ENCODE peak calls at places on chromosomes 13 and 19, in nine cellular contexts. Y, H, Z, A, O, X, L, R and B are unnamed samples.

GRCh38 chr19:51338563-51339312 is 3.2 kb downstream of the VSIG10L start:
- DNase-seq in A (peak; percentile 82), H (peak; percentile 87), O (peak; percentile 91), R (peak; percentile 92), Z (peak; percentile 49), Y (peak; percentile 66), X (peak; percentile 88), L (peak; percentile 86), B (no peak)

GRCh38 chr19:58182577-58182988 is 278 bp upstream of the ZNF274 start:
- DNase-seq in L (no peak), O (peak; percentile 93), R (no peak), Z (peak; percentile 74), A (no peak), H (no peak), Y (no peak), X (no peak), B (no peak)

GRCh38 chr13:94196426-94196825 is 283.1 kb downstream of the DCT start:
- DNase-seq in A (no peak), R (no peak), Z (no peak), Y (no peak), X (no peak), L (no peak), O (no peak), H (no peak), B (no peak)

GRCh38 chr13:46577656-46578589 is 25.0 kb downstream of the LRCH1 start:
- DNase-seq in Y (no peak), X (no peak), R (no peak), A (no peak), L (no peak), H (no peak), Z (no peak), O (no peak), B (no peak)

GRCh38 chr19:31517466-31518180 is 168.4 kb upstream of the TSHZ3 start:
- DNase-seq in H (no peak), L (no peak), R (no peak), Y (no peak), Z (no peak), X (no peak), O (no peak), A (no peak), B (no peak)

GRCh38 chr13:60509601-60510386 is 112.8 kb downstream of the TDRD3 start:
- DNase-seq in Z (no peak), R (no peak), X (peak; percentile 5), H (no peak), Y (no peak), O (no peak), A (no peak), L (no peak), B (no peak)

GRCh38 chr13:19984430-19985218 is 26.1 kb downstream of the ZMYM2 start:
- DNase-seq in X (peak; percentile 55), O (no peak), R (no peak), L (no peak), A (no peak), H (no peak), Y (no peak), Z (no peak), B (no peak)

GRCh38 chr19:3335431-3336350 is 30.7 kb upstream of the NFIC start:
- DNase-seq in L (peak; percentile 35), Z (no peak), A (no peak), Y (peak; percentile 31), H (peak; percentile 77), O (peak; percentile 63), R (peak; percentile 55), X (peak; percentile 20), B (no peak)

GRCh38 chr19:46909356-46909755 is 48.6 kb downstream of the ARHGAP35 start:
- DNase-seq in Y (no peak), A (no peak), X (no peak), R (no peak), O (no peak), L (no peak), Z (no peak), H (no peak), B (no peak)

GRCh38 chr13:74026753-74027152 is 107.5 kb downstream of the KLF12 start:
- DNase-seq in H (peak; percentile 29), Y (no peak), L (no peak), R (no peak), A (no peak), Z (no peak), X (peak; percentile 23), O (peak; percentile 31), B (peak; percentile 45)

GRCh38 chr13:113029487-113030258 is 60.7 kb downstream of the MCF2L start:
- DNase-seq in Z (no peak), L (no peak), Y (no peak), R (peak; percentile 75), H (peak; percentile 53), A (no peak), X (peak; percentile 46), O (peak; percentile 56), B (no peak)

GRCh38 chr13:49086711-49087110 is 111.0 kb downstream of the FNDC3A start:
- DNase-seq in X (peak; percentile 78), Z (no peak), A (no peak), O (no peak), R (no peak), L (no peak), H (no peak), Y (no peak), B (no peak)

GRCh38 chr19:9958451-9958850 is 22.1 kb upstream of the OLFM2 start:
- DNase-seq in L (peak; percentile 24), H (no peak), Y (no peak), Z (no peak), A (no peak), R (no peak), X (no peak), O (no peak), B (no peak)

GRCh38 chr19:55253842-55254624 is 4.8 kb downstream of the PPP6R1 start:
- DNase-seq in X (no peak), Y (no peak), R (no peak), Z (no peak), A (no peak), H (peak; percentile 45), L (no peak), O (no peak), B (no peak)

DNA sequence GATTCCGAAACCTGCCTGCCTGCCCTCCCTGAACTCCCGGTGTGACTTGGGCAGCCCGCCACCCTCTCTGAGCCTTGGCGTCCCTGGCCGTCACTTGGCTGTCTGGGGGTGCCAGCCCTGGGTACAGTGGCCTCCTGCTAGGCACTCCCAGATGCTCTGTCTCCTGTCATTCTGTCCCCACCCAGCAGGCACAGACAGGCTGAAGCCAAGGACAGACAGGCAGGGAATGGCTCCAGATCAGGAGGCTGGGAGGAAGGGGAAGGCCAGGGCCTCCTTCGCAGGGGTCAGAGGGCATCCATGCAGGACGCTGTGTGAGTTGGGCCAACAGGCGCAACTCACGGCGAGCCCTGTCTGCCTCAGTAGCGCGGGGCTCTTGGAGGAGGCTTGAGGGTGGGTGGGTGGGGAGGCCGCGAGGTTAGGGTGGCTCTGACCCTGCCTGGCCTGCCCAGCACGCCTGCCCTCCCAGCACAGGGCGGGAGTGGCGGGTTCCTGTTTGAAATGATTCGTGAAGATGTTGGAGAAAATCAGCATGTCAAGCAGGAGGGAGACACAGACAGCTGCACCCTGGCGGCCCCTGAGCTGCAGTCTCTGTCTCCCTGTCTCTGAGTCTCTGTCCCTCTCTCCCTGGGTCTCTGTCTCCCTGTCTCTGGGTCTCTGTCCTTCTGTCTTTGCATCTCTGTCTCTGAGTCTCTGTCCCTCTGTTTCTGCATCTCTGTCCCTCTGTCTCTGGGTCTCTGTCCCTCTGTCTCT is 19.7 kb downstream of the KLHL26 start:
- DNase-seq in O (no peak), R (no peak), A (no peak), L (no peak), H (no peak), X (no peak), Z (no peak), Y (no peak), B (no peak)
- H3K4me3 ChIP-seq in O (no peak overlapping the region), R (no peak overlapping the region), A (no peak overlapping the region), L (no peak overlapping the region), H (no peak overlapping the region), X (no peak overlapping the region), Z (no peak overlapping the region), Y (no peak overlapping the region), B (no peak overlapping the region)

GRCh38 chr13:30608364-30608763 is 9.4 kb upstream of the USPL1 start:
- DNase-seq in X (no peak), R (no peak), H (no peak), O (no peak), Y (no peak), Z (no peak), A (no peak), L (no peak), B (no peak)
- H3K27me3 ChIP-seq in X (no peaks in the 10 kb centered on the region), R (no peaks in the 10 kb centered on the region), H (no peaks in the 10 kb centered on the region), O (no peaks in the 10 kb centered on the region), Y (no peaks in the 10 kb centered on the region), Z (no peaks in the 10 kb centered on the region), A (no peaks in the 10 kb centered on the region), L (no peaks in the 10 kb centered on the region), B (no peaks in the 10 kb centered on the region)

DNA sequence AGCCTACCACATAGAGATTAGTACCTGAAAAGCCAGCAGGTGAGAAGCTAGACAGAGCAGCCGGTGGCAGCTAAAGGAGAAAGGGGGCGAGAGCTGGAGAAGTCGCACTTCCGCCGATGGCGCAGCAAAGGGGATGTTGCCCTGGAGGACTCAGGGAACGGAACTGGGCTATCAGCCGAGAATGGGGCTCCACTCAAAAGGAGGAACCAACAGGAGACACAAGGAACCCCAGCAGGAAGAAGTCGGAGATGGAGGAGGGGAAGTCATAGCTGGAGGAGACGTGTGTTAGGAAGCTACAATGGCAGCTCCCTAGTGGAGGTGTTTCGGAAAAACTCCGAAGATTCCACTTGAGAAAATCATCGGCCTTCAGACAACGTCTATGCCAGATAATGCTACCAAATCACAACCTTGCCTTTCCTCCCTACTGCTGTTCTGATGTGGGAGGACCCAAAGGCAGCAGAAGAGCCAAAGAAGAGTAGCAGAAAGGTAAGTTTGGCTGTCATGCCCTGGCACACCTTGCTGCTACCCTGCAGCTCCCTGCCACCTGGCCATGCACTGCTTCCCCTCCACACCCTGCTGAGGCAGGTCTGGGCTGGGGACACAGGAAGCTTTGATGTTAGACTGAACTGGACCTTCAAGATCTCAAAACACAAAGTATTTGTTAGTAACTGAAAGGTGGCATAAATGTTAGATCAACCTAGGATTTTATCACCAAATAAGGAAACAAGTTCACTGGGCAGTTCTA is 127.9 kb downstream of the DLEU7 start:
- DNase-seq in Y (no peak), A (peak; percentile 45), X (no peak), Z (no peak), R (peak; percentile 44), O (peak; percentile 23), L (peak; percentile 41), H (no peak), B (no peak)
- H3K27ac ChIP-seq in Y (no peak overlapping the region), A (no peak overlapping the region), X (no peak overlapping the region), Z (peak overlapping the region; percentile 59), R (no peak overlapping the region), O (no peak overlapping the region), L (peak overlapping the region; percentile 14), H (no peak overlapping the region), B (no peak overlapping the region)

DNA sequence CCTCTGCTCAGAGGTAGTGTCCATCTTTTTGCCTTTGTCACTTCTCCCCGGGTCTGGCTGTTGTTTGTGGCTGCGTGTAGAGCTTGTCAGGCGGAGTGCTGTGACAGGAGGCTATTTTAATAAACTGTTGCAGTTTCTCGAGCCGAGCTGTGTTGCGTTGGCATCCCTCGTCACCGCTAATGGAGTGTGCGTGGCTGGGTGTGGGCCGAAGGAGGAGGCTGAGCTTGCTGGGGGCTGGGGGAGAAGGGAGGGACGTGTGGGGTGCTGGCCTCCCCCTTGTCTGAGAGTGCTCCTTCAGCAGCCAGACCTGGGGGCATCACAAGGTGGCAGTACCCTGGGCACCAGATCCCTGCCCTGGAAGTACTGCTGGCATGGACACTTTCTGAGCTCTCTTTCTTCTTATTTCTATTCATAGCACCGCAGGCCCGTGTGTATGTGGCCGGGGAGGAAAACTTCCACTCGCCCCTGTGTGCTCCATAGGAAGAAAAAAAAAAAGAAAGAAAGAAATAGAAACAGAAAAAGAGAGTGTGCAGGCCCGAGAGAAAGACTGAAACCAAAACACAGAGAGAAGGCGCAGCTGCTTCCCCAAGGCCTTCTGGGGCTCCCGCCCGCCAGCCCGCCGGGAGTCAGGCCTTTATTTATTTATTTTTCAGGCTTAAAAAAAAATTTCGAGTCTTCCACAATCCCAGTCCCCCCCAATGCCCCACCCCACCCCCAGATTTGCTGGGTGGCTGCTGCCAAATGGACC is 27.0 kb downstream of the NFIX start:
- DNase-seq in H (no peak), R (no peak), X (no peak), L (no peak), A (no peak), O (no peak), Y (no peak), Z (no peak), B (no peak)
- H3K4me3 ChIP-seq in H (peak overlapping the region; percentile 47), R (peak overlapping the region; percentile 24), X (peak overlapping the region; percentile 82), L (peak overlapping the region; percentile 45), A (no peak overlapping the region), O (peak overlapping the region; percentile 29), Y (peak overlapping the region; percentile 75), Z (peak overlapping the region; percentile 50), B (no peak overlapping the region)